ENCODE peak calls at places on chromosomes 16 and 17, in four cellular contexts. L is H9, J is H1, I is mesendoderm. O is an unnamed sample.

GRCh38 chr17:73017653-73018052 is 74.8 kb downstream of the SLC39A11 start:
- DNase-seq in L (no peak), J (no peak), I (no peak), O (peak; percentile 86)

GRCh38 chr17:79028496-79029326 is 4.7 kb downstream of the C1QTNF1 start:
- DNase-seq in L (no peak), J (no peak), I (no peak), O (no peak)

GRCh38 chr16:84821728-84822676 is 2.2 kb downstream of the CRISPLD2 start:
- DNase-seq in L (no peak), J (no peak), I (no peak), O (no peak)

GRCh38 chr16:24359490-24359889 is 103.4 kb downstream of the CACNG3 start:
- DNase-seq in L (no peak), J (no peak), I (no peak), O (no peak)

GRCh38 chr17:82457071-82457789 is 1.3 kb upstream of the NARF start:
- DNase-seq in L (no peak), J (no peak), I (no peak), O (no peak)

GRCh38 chr16:59327894-59328293 is 593.8 kb upstream of the GOT2 start:
- DNase-seq in L (no peak), J (no peak), I (no peak), O (no peak)

GRCh38 chr16:30884760-30885159 is 9.1 kb downstream of the BCL7C start:
- DNase-seq in L (no peak), J (no peak), I (no peak), O (no peak)

GRCh38 chr17:30278032-30278431 is 13.7 kb downstream of the BLMH start:
- DNase-seq in L (no peak), J (no peak), I (peak; percentile 39), O (peak; percentile 69)

GRCh38 chr17:29469251-29469650 is 79.1 kb downstream of the TAOK1 start:
- DNase-seq in L (no peak), J (no peak), I (no peak), O (no peak)

GRCh38 chr17:30554839-30555751 is 77.9 kb downstream of the GOSR1 start:
- DNase-seq in L (peak; percentile 81), J (peak; percentile 75), I (peak; percentile 70), O (peak; percentile 15)

GRCh38 chr17:78665952-78666920 is 89.0 kb upstream of the DNAH17 start:
- DNase-seq in L (no peak), J (no peak), I (no peak), O (no peak)

GRCh38 chr17:62807812-62808575 is at the start of gene MARCHF10:
- DNase-seq in L (peak; percentile 80), J (peak; percentile 78), I (peak; percentile 42), O (no peak)

GRCh38 chr16:1089822-1090619 is 6.0 kb downstream of the C1QTNF8 start:
- DNase-seq in L (no peak), J (no peak), I (no peak), O (no peak)

GRCh38 chr17:82065638-82066303 is at the start of gene DUS1L:
- DNase-seq in L (no peak), J (peak; percentile 85), I (peak; percentile 50), O (peak; percentile 37)

GRCh38 chr16:24255446-24256352 is at the start of gene CACNG3:
- DNase-seq in L (peak; percentile 91), J (peak; percentile 96), I (peak; percentile 93), O (peak; percentile 33)

GRCh38 chr17:64460955-64461354 is 12.0 kb downstream of the MILR1 start:
- DNase-seq in L (no peak), J (no peak), I (no peak), O (no peak)

GRCh38 chr17:29711588-29712385 is 89.1 kb upstream of the CORO6 start:
- DNase-seq in L (no peak), J (no peak), I (no peak), O (no peak)

GRCh38 chr16:56985288-56985961 is 3.9 kb upstream of the NLRC5 start:
- DNase-seq in L (no peak), J (no peak), I (peak; percentile 61), O (peak; percentile 85)

GRCh38 chr16:67858448-67858993 is 11.0 kb upstream of the CENPT start:
- DNase-seq in L (no peak), J (no peak), I (no peak), O (no peak)

GRCh38 chr16:11949527-11949926 is 7.7 kb upstream of the NPIPB2 start:
- DNase-seq in L (peak; percentile 64), J (peak; percentile 56), I (peak; percentile 79), O (peak; percentile 47)

GRCh38 chr17:33945641-33946546 is 309.2 kb upstream of the CCL2 start:
- DNase-seq in L (no peak), J (no peak), I (no peak), O (no peak)

GRCh38 chr17:42422958-42423712 is at the start of gene CAVIN1:
- DNase-seq in L (peak; percentile 99), J (peak; percentile 94), I (peak; percentile 94), O (peak; percentile 98)

GRCh38 chr17:13385481-13385907 is 216.2 kb downstream of the HS3ST3A1 start:
- DNase-seq in L (no peak), J (no peak), I (no peak), O (peak; percentile 22)

GRCh38 chr16:77540656-77541055 is 105.8 kb upstream of the ADAMTS18 start:
- DNase-seq in L (no peak), J (no peak), I (peak; percentile 10), O (no peak)

GRCh38 chr17:32504166-32504990 is 17.6 kb downstream of the CDK5R1 start:
- DNase-seq in L (no peak), J (no peak), I (peak; percentile 51), O (no peak)

GRCh38 chr16:11389631-11390565 is 44.6 kb downstream of the RMI2 start:
- DNase-seq in L (no peak), J (no peak), I (no peak), O (no peak)

GRCh38 chr17:19867094-19867653 is 562 bp downstream of the ULK2 start:
- DNase-seq in L (peak; percentile 91), J (peak; percentile 75), I (peak; percentile 85), O (peak; percentile 54)

GRCh38 chr17:64163468-64163867 is 33.5 kb upstream of the ERN1 start:
- DNase-seq in L (no peak), J (no peak), I (no peak), O (no peak)

GRCh38 chr17:37483311-37484039 is 6.2 kb upstream of the DUSP14 start:
- DNase-seq in L (no peak), J (no peak), I (peak; percentile 65), O (peak; percentile 98)

GRCh38 chr16:68739964-68740627 is 3.0 kb downstream of the CDH1 start:
- DNase-seq in L (no peak), J (no peak), I (no peak), O (no peak)

GRCh38 chr17:43961954-43962353 is 8.2 kb upstream of the PYY start:
- DNase-seq in L (no peak), J (no peak), I (no peak), O (no peak)

GRCh38 chr16:3992297-3993051 is 112.0 kb upstream of the CREBBP start:
- DNase-seq in L (peak; percentile 84), J (no peak), I (no peak), O (no peak)

GRCh38 chr16:72793017-72793416 is 254.9 kb downstream of the ZFHX3 start:
- DNase-seq in L (no peak), J (no peak), I (no peak), O (no peak)

GRCh38 chr17:78379134-78379497 is 667 bp downstream of the PGS1 start:
- DNase-seq in L (no peak), J (no peak), I (peak; percentile 66), O (peak; percentile 95)

GRCh38 chr17:31674717-31675349 is 184.2 kb downstream of the COPRS start:
- DNase-seq in L (no peak), J (no peak), I (no peak), O (peak; percentile 80)

GRCh38 chr17:65914784-65915342 is 277.1 kb downstream of the CEP112 start:
- DNase-seq in L (no peak), J (no peak), I (no peak), O (no peak)

GRCh38 chr17:60087882-60088669 is 9.4 kb upstream of the HEATR6 start:
- DNase-seq in L (peak; percentile 56), J (no peak), I (peak; percentile 73), O (no peak)

DNA sequence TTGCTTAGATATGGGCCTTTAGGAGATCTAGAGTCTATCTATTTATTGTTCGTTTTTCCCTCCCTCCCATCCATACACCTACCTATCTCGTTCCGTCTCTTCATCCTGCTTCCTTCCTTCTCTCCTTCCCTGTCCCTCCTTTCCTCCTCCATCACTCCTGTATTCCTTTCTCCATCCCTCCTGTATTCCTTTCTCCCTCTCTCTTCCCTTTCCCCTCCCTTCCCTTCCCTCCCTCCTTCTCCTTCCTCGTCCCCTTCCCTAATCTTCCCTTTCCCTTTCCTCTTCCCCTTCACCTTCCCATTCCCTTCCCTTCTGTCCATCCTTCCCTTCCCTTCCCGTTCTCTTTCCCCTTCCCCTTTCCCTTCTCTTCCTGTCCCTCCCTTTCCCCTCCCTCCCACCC is 10.6 kb downstream of the GP2 start:
- DNase-seq in L (no peak), J (no peak), I (no peak), O (no peak)
- H3K56ac ChIP-seq in L (no peak overlapping the region), J (no peak overlapping the region), I (no peak overlapping the region), O (no peak overlapping the region)

GRCh38 chr16:83814654-83814985 is 6.8 kb downstream of the HSBP1 start:
- DNase-seq in L (no peak), J (no peak), I (no peak), O (no peak)

GRCh38 chr16:83817022-83817421 is 9.2 kb downstream of the HSBP1 start:
- DNase-seq in L (no peak), J (no peak), I (no peak), O (no peak)

GRCh38 chr16:83813818-83814653 is 6.3 kb downstream of the HSBP1 start:
- DNase-seq in L (no peak), J (peak; percentile 26), I (peak; percentile 77), O (peak; percentile 80)

DNA sequence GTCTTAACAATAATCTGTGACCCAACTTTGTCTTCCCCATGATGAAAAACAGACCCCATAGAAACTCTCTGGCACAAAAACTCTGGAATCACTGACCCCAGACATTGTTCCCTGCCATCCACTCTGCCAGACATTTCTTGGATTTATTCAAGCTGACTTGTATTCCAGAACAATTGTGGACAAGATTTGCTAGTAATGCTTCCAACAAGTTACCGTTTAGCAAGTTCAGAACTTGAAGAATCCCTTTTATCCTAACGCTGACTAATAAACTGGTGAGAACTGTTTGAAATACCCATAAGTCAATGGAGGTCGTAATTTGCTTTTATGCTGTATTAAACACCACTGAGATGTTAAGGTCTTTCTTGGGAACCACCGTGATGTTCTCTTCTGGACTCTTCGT is 10.5 kb downstream of the HSBP1 start:
- DNase-seq in L (no peak), J (no peak), I (no peak), O (no peak)
- H3K56ac ChIP-seq in L (no peak overlapping the region), J (no peak overlapping the region), I (no peak overlapping the region), O (no peak overlapping the region)

DNA sequence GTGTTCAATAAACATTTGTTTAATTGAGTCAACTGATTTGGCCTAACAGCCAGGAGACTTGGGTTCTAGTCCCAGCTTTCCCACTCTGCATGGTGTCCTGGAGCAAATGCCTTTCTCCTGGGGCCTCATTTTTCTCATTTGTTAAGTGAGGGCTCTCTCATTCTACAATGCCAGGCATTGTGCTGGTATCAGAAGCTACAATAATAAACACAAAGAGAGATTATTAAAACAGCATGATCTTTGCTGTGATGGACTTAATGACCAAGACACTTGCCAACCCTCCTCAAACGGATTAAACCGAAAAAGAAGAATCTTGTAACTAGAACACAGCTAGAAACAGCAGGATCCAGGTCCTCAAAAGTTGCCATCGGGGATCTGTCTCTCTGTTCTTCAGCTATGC is 4.8 kb upstream of the VAMP2 start:
- DNase-seq in L (no peak), J (no peak), I (no peak), O (no peak)
- H3K56ac ChIP-seq in L (no peak overlapping the region), J (no peak overlapping the region), I (no peak overlapping the region), O (no peak overlapping the region)

GRCh38 chr16:63808730-63809129 is 1313.1 kb downstream of the CDH11 start:
- DNase-seq in L (no peak), J (no peak), I (no peak), O (no peak)

GRCh38 chr16:63804126-63804525 is 1317.7 kb downstream of the CDH11 start:
- DNase-seq in L (no peak), J (no peak), I (no peak), O (no peak)

GRCh38 chr16:63806794-63807506 is 1314.9 kb downstream of the CDH11 start:
- DNase-seq in L (no peak), J (no peak), I (no peak), O (no peak)
- H3K56ac ChIP-seq in L (no peak overlapping the region), J (no peak overlapping the region), I (no peak overlapping the region), O (no peak overlapping the region)

O was measured in IMR-90.